ENCODE peak calls at places on chromosomes 16 and 17, in four cellular contexts. L, K, C and J are unnamed samples. For H3K4me1, the result is how much of the 10 kb centered on the place peaks cover.

GRCh38 chr17:66775881-66776400 is 59.0 kb upstream of the CACNG5 start:
- DNase-seq in L (no peak), C (no peak), K (no peak), J (no peak)

GRCh38 chr17:2481760-2482159 is 29.9 kb downstream of the METTL16 start:
- DNase-seq in K (no peak), C (no peak), L (no peak), J (no peak)

GRCh38 chr17:47644324-47644723 is 5.4 kb upstream of the KPNB1 start:
- DNase-seq in K (no peak), C (no peak), L (no peak), J (no peak)

GRCh38 chr17:41510251-41511065 is 5.0 kb upstream of the KRT13 start:
- DNase-seq in K (no peak), L (no peak), C (no peak), J (no peak)

GRCh38 chr16:1612320-1613111 is at the start of gene CRAMP1:
- DNase-seq in L (peak), K (no peak), C (no peak), J (no peak)

GRCh38 chr17:60545465-60546191 is 19.6 kb upstream of the APPBP2 start:
- DNase-seq in L (no peak), K (no peak), C (no peak), J (no peak)

GRCh38 chr17:37158290-37158689 is 209.5 kb downstream of the AATF start:
- DNase-seq in C (no peak), K (no peak), L (no peak), J (no peak)

GRCh38 chr17:44904001-44904984 is 5.0 kb upstream of the EFTUD2 start:
- DNase-seq in C (no peak), K (no peak), L (no peak), J (no peak)

GRCh38 chr17:78504156-78504925 is 72.9 kb downstream of the DNAH17 start:
- DNase-seq in C (no peak), L (no peak), K (no peak), J (no peak)

GRCh38 chr16:89036776-89037175 is 56.9 kb upstream of the ACSF3 start:
- DNase-seq in C (no peak), L (no peak), K (no peak), J (peak)

GRCh38 chr16:55815320-55815719 is 17.6 kb downstream of the CES1 start:
- DNase-seq in C (no peak), L (no peak), K (no peak), J (no peak)

GRCh38 chr16:1420111-1420539 is 422 bp downstream of the UQCC4 start:
- DNase-seq in K (no peak), C (no peak), L (no peak), J (peak)

GRCh38 chr16:58196898-58197313 is 1.0 kb downstream of the CSNK2A2 start:
- DNase-seq in L (no peak), C (no peak), K (no peak), J (no peak)

GRCh38 chr16:31453255-31454204 is 5.8 kb upstream of the ARMC5 start:
- DNase-seq in K (no peak), C (no peak), L (no peak), J (peak)

GRCh38 chr17:49402706-49403105 is 12.0 kb downstream of the PHB1 start:
- DNase-seq in K (no peak), C (no peak), L (no peak), J (no peak)

GRCh38 chr16:88719267-88719932 is 13.1 kb downstream of the CTU2 start:
- DNase-seq in K (no peak), L (no peak), C (no peak), J (peak)

GRCh38 chr17:66963521-66964082 is 905 bp upstream of the CACNG4 start:
- DNase-seq in C (no peak), L (no peak), K (no peak), J (no peak)

GRCh38 chr17:65750678-65751077 is 189.2 kb upstream of the AXIN2 start:
- DNase-seq in K (peak), C (no peak), L (peak), J (peak)

GRCh38 chr17:37478187-37478586 is 11.5 kb upstream of the DUSP14 start:
- DNase-seq in L (no peak), C (no peak), K (no peak), J (peak)

GRCh38 chr17:47324224-47325020 is 667 bp downstream of the EFCAB13 start:
- DNase-seq in L (peak), C (no peak), K (peak), J (peak)

GRCh38 chr16:57941016-57941656 is 29.8 kb downstream of the CNGB1 start:
- DNase-seq in L (no peak), C (no peak), K (peak), J (peak)

GRCh38 chr17:80666867-80667266 is 122.2 kb downstream of the RPTOR start:
- DNase-seq in K (no peak), C (no peak), L (no peak), J (no peak)

GRCh38 chr16:17853958-17854357 is 383.2 kb upstream of the XYLT1 start:
- DNase-seq in C (no peak), K (no peak), L (no peak), J (no peak)

GRCh38 chr16:21088646-21089538 is 61.8 kb downstream of the DNAH3 start:
- DNase-seq in K (no peak), C (no peak), L (no peak), J (no peak)

GRCh38 chr17:11557727-11558452 is 40.4 kb upstream of the DNAH9 start:
- DNase-seq in L (no peak), C (no peak), K (no peak), J (no peak)

GRCh38 chr17:75498019-75498725 is 17.2 kb downstream of the CASKIN2 start:
- DNase-seq in C (no peak), L (no peak), K (no peak), J (no peak)
- H3K4me3 ChIP-seq in C (no peak), L (no peak), K (no peak), J (no peak)

GRCh38 chr16:27320261-27321012 is 6.7 kb downstream of the IL4R start:
- DNase-seq in C (no peak), L (no peak), K (no peak), J (no peak)

GRCh38 chr16:27319257-27319965 is 5.6 kb downstream of the IL4R start:
- DNase-seq in L (no peak), C (no peak), K (no peak), J (no peak)

GRCh38 chr16:27318399-27319256 is 4.9 kb downstream of the IL4R start:
- DNase-seq in K (no peak), C (no peak), L (no peak), J (peak)

GRCh38 chr16:27322858-27323780 is 9.3 kb downstream of the IL4R start:
- DNase-seq in K (peak), L (no peak), C (no peak), J (no peak)

GRCh38 chr16:27321013-27321960 is 7.5 kb downstream of the IL4R start:
- DNase-seq in C (no peak), L (no peak), K (no peak), J (no peak)
- H3K4me1 ChIP-seq in C (half or more), L (under half), K (half or more), J (under half)

GRCh38 chr16:78995441-78995840 is 605.1 kb downstream of the MAF start:
- DNase-seq in K (no peak), C (no peak), L (no peak), J (no peak)
- H3K4me3 ChIP-seq in K (no peak), C (no peak), L (no peak), J (no peak)

GRCh38 chr16:67393111-67393789 is at the start of gene TPPP3:
- DNase-seq in L (peak), C (no peak), K (peak), J (peak)
- H3K4me1 ChIP-seq in L (under half), C (half or more), K (half or more), J (under half)

DNA sequence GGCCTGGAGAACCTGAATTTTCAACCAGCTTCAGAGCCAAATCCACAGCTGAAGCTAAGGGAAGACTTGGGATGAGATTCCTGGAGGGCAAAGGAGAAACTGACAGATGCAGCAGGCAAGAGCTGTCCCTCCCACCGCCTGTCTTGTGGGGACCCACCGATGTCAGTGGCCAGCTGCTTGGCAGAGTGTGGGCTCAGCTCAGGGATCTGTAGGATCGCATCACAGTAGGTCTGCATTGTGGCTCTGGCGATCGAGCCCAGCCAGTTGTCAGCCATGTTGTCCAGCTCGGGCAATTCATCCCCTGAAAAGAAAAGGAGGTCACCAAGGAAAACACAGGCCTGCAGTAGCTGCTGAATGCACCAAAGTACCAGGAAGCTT is 60.8 kb downstream of the COG7 start:
- DNase-seq in L (no peak), C (no peak), K (no peak), J (no peak)
- H3K4me3 ChIP-seq in L (no peak), C (no peak), K (no peak), J (no peak)

GRCh38 chr16:75074415-75074793 is 42.2 kb downstream of the LDHD start:
- DNase-seq in L (no peak), C (no peak), K (no peak), J (no peak)

GRCh38 chr16:75073551-75074414 is 42.8 kb downstream of the LDHD start:
- DNase-seq in C (no peak), K (no peak), L (no peak), J (no peak)

GRCh38 chr16:75070055-75070841 is 46.3 kb downstream of the LDHD start:
- DNase-seq in K (peak), L (no peak), C (no peak), J (peak)

GRCh38 chr16:75071621-75072020 is 45.0 kb downstream of the LDHD start:
- DNase-seq in C (no peak), K (no peak), L (no peak), J (no peak)

DNA sequence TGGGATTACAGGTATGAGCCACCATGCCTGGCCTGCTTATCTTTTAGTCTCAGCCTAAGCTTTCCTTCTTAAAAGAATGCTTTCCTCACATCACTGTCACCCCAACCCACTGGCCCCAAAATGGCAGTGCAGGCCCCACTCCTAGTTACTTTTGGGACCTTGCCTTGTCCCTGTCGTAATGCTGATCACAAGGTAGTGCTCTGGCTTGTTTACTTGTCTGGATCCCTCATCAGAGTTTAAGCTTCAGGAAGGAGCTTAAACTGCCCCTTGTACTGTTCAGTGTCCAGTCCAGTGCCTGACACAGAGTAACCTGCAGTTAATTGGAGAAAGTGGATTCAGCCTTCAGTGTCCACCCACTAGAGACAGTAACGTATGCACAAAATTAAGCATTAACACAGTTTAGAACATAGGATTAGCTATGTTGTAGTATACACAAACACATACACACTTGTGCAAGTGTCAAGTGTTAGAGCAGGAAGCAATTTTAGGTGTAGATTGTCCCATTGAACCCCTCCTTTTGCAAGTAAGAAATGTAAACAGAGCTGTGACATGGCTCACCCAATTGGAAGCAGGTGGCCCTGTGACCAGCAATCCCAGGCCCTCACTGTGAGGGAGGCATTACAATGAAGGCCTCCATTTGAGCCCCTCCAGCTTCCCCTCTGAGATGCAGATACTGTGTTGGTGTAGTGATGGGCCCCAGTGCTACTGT is 44.2 kb downstream of the LDHD start:
- DNase-seq in C (no peak), L (no peak), K (no peak), J (no peak)
- H3K4me1 ChIP-seq in C (under half), L (under half), K (under half), J (under half)

GRCh38 chr16:81664153-81664552 is 114.9 kb upstream of the PLCG2 start:
- DNase-seq in C (no peak), K (no peak), L (no peak), J (no peak)
- H3K4me3 ChIP-seq in C (no peak), K (no peak), L (no peak), J (no peak)

GRCh38 chr17:69425978-69426377 is 11.5 kb downstream of the MAP2K6 start:
- DNase-seq in K (no peak), L (no peak), C (no peak), J (no peak)
- H3K4me1 ChIP-seq in K (under half), L (under half), C (under half), J (under half)

GRCh38 chr16:86604436-86605220 is 26.3 kb downstream of the FOXL1 start:
- DNase-seq in C (no peak), L (no peak), K (no peak), J (no peak)
- H3K4me3 ChIP-seq in C (peak), L (no peak), K (peak), J (no peak)